ENCODE peak calls at places on chromosomes 1 and 21, in ten cellular contexts. G is fibroblast of mammary gland; X is COR-L47; Q is osteocyte; C is stimulated activated CD8-positive, alpha-beta memory T cell treated with anti-CD3 and anti-CD28 coated beads, Interleukin-2, amount 100 ng/mL, for 48 hours; L is heart right ventricle; A is skeletal muscle cell; U is non-pigmented ciliary epithelial cell; W is HuH-7.5; Y is GM23248. H is an unnamed sample.

GRCh38 chr1:46134660-46135331 is 2.4 kb upstream of the PIK3R3 start:
- DNase-seq in W (no peak), Q (no peak), C (no peak), A (peak), Y (peak), X (peak), U (peak), G (peak), L (no peak), H (no peak)

GRCh38 chr21:45222001-45222400 is 65.7 kb downstream of the POFUT2 start:
- DNase-seq in Q (peak), C (no peak), G (no peak), U (no peak), A (no peak), Y (no peak), X (no peak), L (no peak), W (no peak), H (no peak)

GRCh38 chr21:35394634-35395369 is 345.7 kb upstream of the RUNX1 start:
- DNase-seq in U (no peak), G (no peak), C (no peak), A (no peak), X (no peak), W (no peak), L (no peak), Q (no peak), Y (no peak), H (no peak)

GRCh38 chr1:47023268-47024137 is at the start of gene CYP4X1:
- DNase-seq in Q (no peak), G (no peak), A (no peak), C (no peak), U (no peak), W (no peak), X (no peak), Y (peak), L (peak), H (no peak)

GRCh38 chr1:19869929-19870328 is 12.3 kb upstream of the OTUD3 start:
- DNase-seq in A (no peak), C (no peak), U (no peak), W (no peak), Q (no peak), Y (peak), X (no peak), G (peak), L (no peak), H (no peak)

GRCh38 chr1:151568626-151569088 is 28.5 kb downstream of the TUFT1 start:
- DNase-seq in G (no peak), A (no peak), Q (no peak), L (no peak), W (no peak), U (no peak), X (no peak), Y (no peak), C (no peak), H (no peak)

GRCh38 chr1:208534604-208534907 is 290.4 kb upstream of the PLXNA2 start:
- DNase-seq in W (no peak), G (no peak), Y (no peak), L (no peak), U (no peak), A (no peak), C (no peak), X (no peak), Q (no peak), H (no peak)

GRCh38 chr1:244028701-244029100 is 22.4 kb upstream of the ZBTB18 start:
- DNase-seq in C (no peak), U (no peak), Q (no peak), Y (no peak), X (no peak), A (no peak), L (no peak), W (no peak), G (no peak), H (no peak)

GRCh38 chr1:62476525-62477219 is 39.8 kb downstream of the USP1 start:
- DNase-seq in W (no peak), Y (no peak), Q (no peak), C (no peak), A (no peak), X (no peak), G (no peak), U (no peak), L (no peak), H (no peak)

GRCh38 chr21:42505090-42505726 is 8.4 kb upstream of the SLC37A1 start:
- DNase-seq in Q (peak), C (no peak), X (no peak), G (no peak), U (no peak), Y (no peak), W (no peak), L (no peak), A (no peak), H (no peak)

GRCh38 chr1:63704443-63704842 is 69.4 kb upstream of the ROR1 start:
- DNase-seq in Y (no peak), L (no peak), Q (no peak), C (no peak), U (no peak), X (no peak), G (no peak), A (no peak), W (no peak), H (no peak)

GRCh38 chr1:187921426-187921825 is 1092.7 kb downstream of the PLA2G4A start:
- DNase-seq in L (no peak), Q (no peak), G (no peak), W (no peak), X (no peak), C (no peak), U (no peak), Y (no peak), A (no peak), H (no peak)

GRCh38 chr21:33650929-33651505 is 8.7 kb downstream of the ITSN1 start:
- DNase-seq in Y (no peak), Q (no peak), X (no peak), A (no peak), C (no peak), G (no peak), W (no peak), U (no peak), L (no peak), H (no peak)

GRCh38 chr21:37435120-37435519 is 68.5 kb downstream of the DYRK1A start:
- DNase-seq in A (peak), L (no peak), U (peak), G (peak), W (no peak), C (no peak), Y (peak), Q (no peak), X (peak), H (no peak)

GRCh38 chr1:202952818-202953217 is 5.3 kb downstream of the ADIPOR1 start:
- DNase-seq in A (no peak), U (no peak), C (no peak), X (no peak), G (peak), Y (peak), W (no peak), Q (no peak), L (no peak), H (no peak)

GRCh38 chr1:143611159-143611558 is 360.6 kb downstream of the FAM72C start:
- DNase-seq in U (no peak), G (peak), L (no peak), A (no peak), W (no peak), C (no peak), Y (peak), Q (no peak), X (no peak), H (no peak)

GRCh38 chr1:188937965-188938551 is 1539.6 kb downstream of the BRINP3 start:
- DNase-seq in L (no peak), Y (no peak), W (no peak), Q (no peak), X (no peak), U (peak), A (no peak), C (no peak), G (no peak), H (no peak)

GRCh38 chr1:30759718-30760281 is 2.2 kb upstream of the LAPTM5 start:
- DNase-seq in X (no peak), C (no peak), Q (no peak), Y (no peak), A (no peak), L (no peak), U (no peak), W (no peak), G (no peak), H (peak)

GRCh38 chr1:58773406-58773840 is 10.4 kb downstream of the JUN start:
- DNase-seq in Q (peak), W (no peak), C (no peak), A (peak), L (peak), X (peak), G (peak), U (no peak), Y (peak), H (no peak)

GRCh38 chr1:17438176-17438976 is 1.1 kb downstream of the RCC2 start:
- DNase-seq in A (no peak), W (peak), L (peak), C (peak), G (peak), U (no peak), Q (no peak), Y (peak), X (peak), H (peak)

GRCh38 chr1:64051801-64052200 is 151.6 kb upstream of the UBE2U start:
- DNase-seq in C (no peak), L (no peak), Q (no peak), X (no peak), W (no peak), Y (no peak), G (no peak), A (no peak), U (no peak), H (no peak)

GRCh38 chr1:228150021-228150457 is 309 bp downstream of the GJC2 start:
- DNase-seq in W (peak), X (no peak), Q (no peak), C (no peak), Y (no peak), U (no peak), A (no peak), L (peak), G (no peak), H (peak)

GRCh38 chr1:16433066-16433465 is 4.2 kb downstream of the SPATA21 start:
- DNase-seq in G (no peak), A (no peak), L (no peak), W (no peak), Y (no peak), U (no peak), X (no peak), C (no peak), Q (no peak), H (no peak)

GRCh38 chr1:98677288-98677687 is 15.8 kb downstream of the SNX7 start:
- DNase-seq in A (peak), Q (no peak), L (no peak), Y (peak), C (no peak), U (peak), G (peak), W (no peak), X (peak), H (no peak)

GRCh38 chr1:204580862-204581261 is 64.7 kb downstream of the MDM4 start:
- DNase-seq in Y (no peak), A (no peak), W (no peak), C (no peak), U (no peak), Q (no peak), G (no peak), L (no peak), X (no peak), H (no peak)

GRCh38 chr1:9766759-9767442 is 56.9 kb downstream of the CLSTN1 start:
- DNase-seq in X (no peak), L (no peak), G (peak), A (peak), C (no peak), Q (no peak), U (peak), W (no peak), Y (peak), H (no peak)

GRCh38 chr1:218665216-218665615 is 320.1 kb downstream of the TGFB2 start:
- DNase-seq in X (no peak), C (no peak), G (peak), Y (peak), L (peak), W (no peak), Q (no peak), U (no peak), A (no peak), H (no peak)

GRCh38 chr1:156281281-156282142 is 1.1 kb downstream of the SMG5 start:
- DNase-seq in C (peak), W (no peak), Y (peak), X (no peak), L (peak), G (peak), Q (no peak), A (no peak), U (no peak), H (no peak)

GRCh38 chr1:226903819-226904710 is 33.6 kb downstream of the PSEN2 start:
- DNase-seq in G (peak), L (no peak), C (no peak), W (no peak), Q (no peak), X (no peak), Y (peak), A (peak), U (peak), H (no peak)

GRCh38 chr1:52726265-52727113 is at the start of gene ZYG11B:
- DNase-seq in A (peak), W (peak), U (no peak), G (peak), Y (peak), X (peak), C (peak), Q (peak), L (peak), H (peak)

GRCh38 chr1:228095161-228095560 is 8.0 kb downstream of the C1orf35 start:
- DNase-seq in A (no peak), W (peak), G (no peak), U (no peak), Q (no peak), Y (no peak), L (no peak), X (no peak), C (no peak), H (no peak)

GRCh38 chr21:38346286-38346685 is 89.5 kb downstream of the KCNJ15 start:
- DNase-seq in G (no peak), X (no peak), W (no peak), Y (no peak), A (no peak), C (no peak), L (no peak), U (no peak), Q (no peak), H (no peak)

GRCh38 chr1:81880781-81881180 is 80.0 kb downstream of the ADGRL2 start:
- DNase-seq in Q (no peak), L (no peak), W (no peak), X (no peak), A (no peak), Y (no peak), U (no peak), C (no peak), G (no peak), H (no peak)

GRCh38 chr1:1213153-1213918 is 617 bp downstream of the TNFRSF4 start:
- DNase-seq in A (no peak), Q (no peak), X (no peak), C (no peak), W (no peak), G (no peak), U (no peak), Y (no peak), L (peak), H (no peak)

GRCh38 chr1:207644852-207645631 is at the start of gene CR1L:
- DNase-seq in X (peak), Y (peak), G (peak), C (peak), U (no peak), A (no peak), L (peak), W (peak), Q (peak), H (peak)

GRCh38 chr1:148385371-148386030 is 97.6 kb downstream of the PPIAL4G start:
- DNase-seq in C (no peak), A (no peak), W (no peak), U (no peak), Q (no peak), Y (no peak), L (no peak), G (no peak), X (no peak), H (no peak)

GRCh38 chr1:29002792-29003191 is 88.4 kb downstream of the EPB41 start:
- DNase-seq in Q (no peak), A (no peak), C (no peak), U (no peak), Y (no peak), W (no peak), L (no peak), G (no peak), X (no peak), H (no peak)